ENCODE peak calls at places on chromosome 17, in seven cellular contexts. One of them, this sample, is unnamed.

GRCh38 chr17:35773129-35773528 is 12.4 kb downstream of the C17orf50 start:
- DNase-seq in NCI-H2171 treated with DMSO at 0.1 percent for 48 hours: no peak
- DNase-seq in thoracic aorta: no peak
- DNase-seq in EL: no peak
- DNase-seq in HCT116: no peak
- DNase-seq in stimulated activated naive CD8-positive, alpha-beta T cell treated with anti-CD3 and anti-CD28 coated beads, Interleukin-15, Interleukin-2, amounts not matched to agents 100 U/mL and 50 U/mL, for 24 hours: no peak
- DNase-seq in cardiac muscle cell: no peak
- DNase-seq in this sample: no peak

GRCh38 chr17:7549401-7550055 is 670 bp downstream of the TNFSF12 start:
- DNase-seq in NCI-H2171 treated with DMSO at 0.1 percent for 48 hours: no peak
- DNase-seq in thoracic aorta: no peak
- DNase-seq in EL: no peak
- DNase-seq in HCT116: no peak
- DNase-seq in stimulated activated naive CD8-positive, alpha-beta T cell treated with anti-CD3 and anti-CD28 coated beads, Interleukin-15, Interleukin-2, amounts not matched to agents 100 U/mL and 50 U/mL, for 24 hours: peak
- DNase-seq in cardiac muscle cell: no peak
- DNase-seq in this sample: peak

GRCh38 chr17:35084987-35085386 is 21.5 kb upstream of the RFFL start:
- DNase-seq in NCI-H2171 treated with DMSO at 0.1 percent for 48 hours: no peak
- DNase-seq in thoracic aorta: no peak
- DNase-seq in EL: peak
- DNase-seq in HCT116: peak
- DNase-seq in stimulated activated naive CD8-positive, alpha-beta T cell treated with anti-CD3 and anti-CD28 coated beads, Interleukin-15, Interleukin-2, amounts not matched to agents 100 U/mL and 50 U/mL, for 24 hours: no peak
- DNase-seq in cardiac muscle cell: no peak
- DNase-seq in this sample: no peak

GRCh38 chr17:78947235-78948153 is 22.3 kb upstream of the TIMP2 start:
- DNase-seq in NCI-H2171 treated with DMSO at 0.1 percent for 48 hours: no peak
- DNase-seq in thoracic aorta: no peak
- DNase-seq in EL: no peak
- DNase-seq in HCT116: no peak
- DNase-seq in stimulated activated naive CD8-positive, alpha-beta T cell treated with anti-CD3 and anti-CD28 coated beads, Interleukin-15, Interleukin-2, amounts not matched to agents 100 U/mL and 50 U/mL, for 24 hours: no peak
- DNase-seq in cardiac muscle cell: peak
- DNase-seq in this sample: no peak

GRCh38 chr17:16918443-16918842 is 53.5 kb downstream of the TNFRSF13B start:
- DNase-seq in NCI-H2171 treated with DMSO at 0.1 percent for 48 hours: no peak
- DNase-seq in thoracic aorta: no peak
- DNase-seq in EL: no peak
- DNase-seq in HCT116: no peak
- DNase-seq in stimulated activated naive CD8-positive, alpha-beta T cell treated with anti-CD3 and anti-CD28 coated beads, Interleukin-15, Interleukin-2, amounts not matched to agents 100 U/mL and 50 U/mL, for 24 hours: no peak
- DNase-seq in cardiac muscle cell: no peak
- DNase-seq in this sample: no peak

GRCh38 chr17:54180919-54181318 is 358.2 kb downstream of the KIF2B start:
- DNase-seq in NCI-H2171 treated with DMSO at 0.1 percent for 48 hours: peak
- DNase-seq in thoracic aorta: no peak
- DNase-seq in EL: no peak
- DNase-seq in HCT116: no peak
- DNase-seq in stimulated activated naive CD8-positive, alpha-beta T cell treated with anti-CD3 and anti-CD28 coated beads, Interleukin-15, Interleukin-2, amounts not matched to agents 100 U/mL and 50 U/mL, for 24 hours: no peak
- DNase-seq in cardiac muscle cell: no peak
- DNase-seq in this sample: no peak

GRCh38 chr17:49443862-49444261 is 29.2 kb upstream of the PHB1 start:
- DNase-seq in NCI-H2171 treated with DMSO at 0.1 percent for 48 hours: no peak
- DNase-seq in thoracic aorta: no peak
- DNase-seq in EL: peak
- DNase-seq in HCT116: no peak
- DNase-seq in stimulated activated naive CD8-positive, alpha-beta T cell treated with anti-CD3 and anti-CD28 coated beads, Interleukin-15, Interleukin-2, amounts not matched to agents 100 U/mL and 50 U/mL, for 24 hours: no peak
- DNase-seq in cardiac muscle cell: peak
- DNase-seq in this sample: no peak

GRCh38 chr17:50540485-50541401 is 6.2 kb upstream of the SPATA20 start:
- DNase-seq in NCI-H2171 treated with DMSO at 0.1 percent for 48 hours: no peak
- DNase-seq in thoracic aorta: no peak
- DNase-seq in EL: no peak
- DNase-seq in HCT116: no peak
- DNase-seq in stimulated activated naive CD8-positive, alpha-beta T cell treated with anti-CD3 and anti-CD28 coated beads, Interleukin-15, Interleukin-2, amounts not matched to agents 100 U/mL and 50 U/mL, for 24 hours: no peak
- DNase-seq in cardiac muscle cell: no peak
- DNase-seq in this sample: no peak

GRCh38 chr17:29124135-29124930 is 55.9 kb downstream of the MYO18A start:
- DNase-seq in NCI-H2171 treated with DMSO at 0.1 percent for 48 hours: peak
- DNase-seq in thoracic aorta: no peak
- DNase-seq in EL: peak
- DNase-seq in HCT116: no peak
- DNase-seq in stimulated activated naive CD8-positive, alpha-beta T cell treated with anti-CD3 and anti-CD28 coated beads, Interleukin-15, Interleukin-2, amounts not matched to agents 100 U/mL and 50 U/mL, for 24 hours: peak
- DNase-seq in cardiac muscle cell: peak
- DNase-seq in this sample: peak

GRCh38 chr17:72516772-72517399 is 396.1 kb downstream of the SOX9 start:
- DNase-seq in NCI-H2171 treated with DMSO at 0.1 percent for 48 hours: no peak
- DNase-seq in thoracic aorta: no peak
- DNase-seq in EL: no peak
- DNase-seq in HCT116: no peak
- DNase-seq in stimulated activated naive CD8-positive, alpha-beta T cell treated with anti-CD3 and anti-CD28 coated beads, Interleukin-15, Interleukin-2, amounts not matched to agents 100 U/mL and 50 U/mL, for 24 hours: no peak
- DNase-seq in cardiac muscle cell: peak
- DNase-seq in this sample: no peak

GRCh38 chr17:57211543-57211942 is 44.8 kb upstream of the MSI2 start:
- DNase-seq in NCI-H2171 treated with DMSO at 0.1 percent for 48 hours: no peak
- DNase-seq in thoracic aorta: no peak
- DNase-seq in EL: peak
- DNase-seq in HCT116: no peak
- DNase-seq in stimulated activated naive CD8-positive, alpha-beta T cell treated with anti-CD3 and anti-CD28 coated beads, Interleukin-15, Interleukin-2, amounts not matched to agents 100 U/mL and 50 U/mL, for 24 hours: no peak
- DNase-seq in cardiac muscle cell: no peak
- DNase-seq in this sample: no peak

GRCh38 chr17:12537436-12537835 is 128.3 kb upstream of the MYOCD start:
- DNase-seq in NCI-H2171 treated with DMSO at 0.1 percent for 48 hours: no peak
- DNase-seq in thoracic aorta: no peak
- DNase-seq in EL: no peak
- DNase-seq in HCT116: no peak
- DNase-seq in stimulated activated naive CD8-positive, alpha-beta T cell treated with anti-CD3 and anti-CD28 coated beads, Interleukin-15, Interleukin-2, amounts not matched to agents 100 U/mL and 50 U/mL, for 24 hours: no peak
- DNase-seq in cardiac muscle cell: no peak
- DNase-seq in this sample: no peak

GRCh38 chr17:72158895-72159885 is 38.4 kb downstream of the SOX9 start:
- DNase-seq in NCI-H2171 treated with DMSO at 0.1 percent for 48 hours: peak
- DNase-seq in thoracic aorta: no peak
- DNase-seq in EL: no peak
- DNase-seq in HCT116: no peak
- DNase-seq in stimulated activated naive CD8-positive, alpha-beta T cell treated with anti-CD3 and anti-CD28 coated beads, Interleukin-15, Interleukin-2, amounts not matched to agents 100 U/mL and 50 U/mL, for 24 hours: no peak
- DNase-seq in cardiac muscle cell: peak
- DNase-seq in this sample: no peak

This sample was measured in activated naive CD4-positive, alpha-beta T cell treated with Interleukin-2 at 50 U/mL for 16 hours.